ENCODE peak calls at places on chromosomes 3 and 15, in eight cellular contexts. A is nephron progenitor cell; C is mammary epithelial cell; Q is fibroblast of gingiva; P is AG10803; X is left colon; G is activated T-helper 1 cell treated with anti-CD3 and anti-CD28 coated beads, Interleukin-2, amount 50 U/mL, for 16 hours; B is stimulated activated CD8-positive, alpha-beta memory T cell treated with anti-CD3 and anti-CD28 coated beads, Interleukin-15, amount 100 ng/mL, for 1 hour. M is an unnamed sample.

GRCh38 chr3:24623657-24624056 is 129.0 kb upstream of the THRB start:
- DNase-seq in A (no peak), C (no peak), Q (no peak), P (no peak), X (no peak), G (no peak), B (no peak), M (no peak)

GRCh38 chr15:60673918-60674558 is 195.1 kb upstream of the ICE2 start:
- DNase-seq in A (no peak), C (peak; percentile 91), Q (peak; percentile 89), P (peak; percentile 96), X (no peak), G (no peak), B (no peak), M (peak; percentile 68)

GRCh38 chr3:47436180-47436579 is 39.6 kb downstream of the SCAP start:
- DNase-seq in A (no peak), C (no peak), Q (no peak), P (no peak), X (peak; percentile 32), G (no peak), B (no peak), M (no peak)

GRCh38 chr15:95911570-95912279 is 418.8 kb upstream of the NR2F2 start:
- DNase-seq in A (no peak), C (no peak), Q (no peak), P (no peak), X (no peak), G (no peak), B (no peak), M (no peak)

GRCh38 chr3:184676927-184677326 is 34.9 kb downstream of the MAGEF1 start:
- DNase-seq in A (no peak), C (no peak), Q (no peak), P (no peak), X (no peak), G (no peak), B (no peak), M (no peak)

GRCh38 chr3:99473321-99473751 is 165.1 kb upstream of the COL8A1 start:
- DNase-seq in A (no peak), C (peak; percentile 48), Q (peak; percentile 80), P (peak; percentile 91), X (no peak), G (no peak), B (no peak), M (no peak)

GRCh38 chr3:148711981-148712666 is 14.4 kb downstream of the AGTR1 start:
- DNase-seq in A (no peak), C (no peak), Q (no peak), P (no peak), X (no peak), G (no peak), B (no peak), M (no peak)

GRCh38 chr15:62739082-62739481 is 303.5 kb upstream of the TPM1 start:
- DNase-seq in A (no peak), C (peak; percentile 97), Q (no peak), P (peak; percentile 44), X (no peak), G (no peak), B (no peak), M (no peak)

GRCh38 chr3:65979152-65979551 is 59.6 kb downstream of the MAGI1 start:
- DNase-seq in A (no peak), C (peak; percentile 19), Q (peak; percentile 87), P (peak; percentile 94), X (no peak), G (no peak), B (no peak), M (no peak)

GRCh38 chr15:38670142-38671002 is 105.8 kb upstream of the RASGRP1 start:
- DNase-seq in A (no peak), C (no peak), Q (no peak), P (no peak), X (no peak), G (peak; percentile 28), B (no peak), M (no peak)

GRCh38 chr3:82462977-82463376 is 701.5 kb upstream of the GBE1 start:
- DNase-seq in A (no peak), C (no peak), Q (no peak), P (no peak), X (no peak), G (no peak), B (no peak), M (peak; percentile 4)

GRCh38 chr15:95690631-95691340 is 639.7 kb upstream of the NR2F2 start:
- DNase-seq in A (no peak), C (peak; percentile 55), Q (no peak), P (no peak), X (no peak), G (no peak), B (no peak), M (no peak)

GRCh38 chr3:42263354-42264346 is 2.3 kb downstream of the CCK start:
- DNase-seq in A (peak; percentile 44), C (no peak), Q (no peak), P (no peak), X (no peak), G (no peak), B (no peak), M (peak; percentile 31)

GRCh38 chr3:197949767-197950660 is at the start of gene RPL35A:
- DNase-seq in A (peak; percentile 77), C (peak; percentile 93), Q (peak; percentile 94), P (peak; percentile 93), X (peak; percentile 91), G (peak; percentile 71), B (peak; percentile 70), M (peak; percentile 100)

GRCh38 chr15:92527197-92527596 is 128.4 kb downstream of the FAM174B start:
- DNase-seq in A (no peak), C (no peak), Q (no peak), P (peak; percentile 24), X (peak; percentile 12), G (no peak), B (no peak), M (peak; percentile 60)

GRCh38 chr3:60979861-60980739 is 271.2 kb downstream of the FHIT start:
- DNase-seq in A (no peak), C (no peak), Q (peak; percentile 1), P (peak; percentile 47), X (no peak), G (no peak), B (no peak), M (no peak)

GRCh38 chr15:69623521-69624513 is 171.2 kb downstream of the RPLP1 start:
- DNase-seq in A (no peak), C (peak; percentile 62), Q (no peak), P (no peak), X (peak; percentile 22), G (no peak), B (no peak), M (no peak)

GRCh38 chr15:84402856-84403608 is 167.5 kb downstream of the GOLGA6L4 start:
- DNase-seq in A (no peak), C (no peak), Q (no peak), P (no peak), X (no peak), G (no peak), B (no peak), M (no peak)

GRCh38 chr3:174318146-174318545 is 541.0 kb upstream of the NAALADL2 start:
- DNase-seq in A (no peak), C (no peak), Q (no peak), P (peak; percentile 54), X (no peak), G (no peak), B (no peak), M (no peak)

GRCh38 chr3:159978353-159978752 is 10.3 kb upstream of the IL12A start:
- DNase-seq in A (no peak), C (no peak), Q (no peak), P (no peak), X (peak; percentile 16), G (no peak), B (no peak), M (no peak)

GRCh38 chr15:39594056-39594763 is 13.3 kb downstream of the THBS1 start:
- DNase-seq in A (no peak), C (peak; percentile 24), Q (peak; percentile 58), P (peak; percentile 83), X (peak; percentile 46), G (no peak), B (no peak), M (no peak)

GRCh38 chr15:34039506-34040123 is 611 bp upstream of the AVEN start:
- DNase-seq in A (no peak), C (peak; percentile 28), Q (no peak), P (no peak), X (no peak), G (peak; percentile 15), B (no peak), M (no peak)

GRCh38 chr3:183328823-183329222 is 75.8 kb downstream of the B3GNT5 start:
- DNase-seq in A (no peak), C (peak; percentile 76), Q (no peak), P (peak; percentile 25), X (no peak), G (no peak), B (no peak), M (no peak)

GRCh38 chr15:40320931-40321371 is 2.5 kb upstream of the INAFM2 start:
- DNase-seq in A (peak; percentile 57), C (peak; percentile 46), Q (peak; percentile 62), P (peak; percentile 68), X (peak; percentile 64), G (peak; percentile 17), B (no peak), M (peak; percentile 78)

GRCh38 chr15:52010633-52011595 is 8.1 kb upstream of the MAPK6 start:
- DNase-seq in A (no peak), C (peak; percentile 94), Q (peak; percentile 65), P (peak; percentile 84), X (no peak), G (peak; percentile 15), B (no peak), M (peak; percentile 15)

GRCh38 chr3:31055757-31056156 is 161.3 kb upstream of the GADL1 start:
- DNase-seq in A (no peak), C (no peak), Q (no peak), P (no peak), X (no peak), G (no peak), B (no peak), M (no peak)

GRCh38 chr15:67973846-67974245 is 80.3 kb upstream of the PIAS1 start:
- DNase-seq in A (no peak), C (no peak), Q (no peak), P (no peak), X (no peak), G (no peak), B (no peak), M (no peak)

GRCh38 chr15:59372352-59373211 is at the start of gene MYO1E:
- DNase-seq in A (peak; percentile 80), C (peak; percentile 98), Q (peak; percentile 94), P (peak; percentile 96), X (peak; percentile 88), G (no peak), B (no peak), M (peak; percentile 82)

GRCh38 chr3:154131850-154132249 is 10.7 kb downstream of the ARHGEF26 start:
- DNase-seq in A (no peak), C (no peak), Q (no peak), P (no peak), X (no peak), G (no peak), B (no peak), M (peak; percentile 12)

GRCh38 chr3:45595364-45596154 is 1.0 kb downstream of the LIMD1 start:
- DNase-seq in A (no peak), C (no peak), Q (no peak), P (no peak), X (peak; percentile 69), G (no peak), B (no peak), M (no peak)